ENCODE peak calls at places on chromosomes 13 and 19, in seven cellular contexts. E is left ventricle myocardium inferior; P is nephron progenitor cell; H is WTC11; Y is thoracic aorta; Q is prostate gland; K is CD8-positive, alpha-beta T cell. S is an unnamed sample.
A peak's percentile ranks its signal among the peaks of the same experiment; 100 is the strongest.

GRCh38 chr19:28103916-28104315 is 1109.0 kb downstream of the UQCRFS1 start:
- DNase-seq in P (peak; percentile 15), H (peak; percentile 16), Y (no peak), Q (no peak), K (no peak), E (no peak), S (no peak)

GRCh38 chr19:41456342-41456918 is 13.5 kb downstream of the ERICH4 start:
- DNase-seq in Q (peak; percentile 49), K (no peak), Y (no peak), P (no peak), H (no peak), E (no peak), S (no peak)

GRCh38 chr13:42486711-42487198 is 87.2 kb upstream of the TNFSF11 start:
- DNase-seq in K (no peak), P (no peak), Q (no peak), H (no peak), E (no peak), Y (no peak), S (no peak)

GRCh38 chr13:112769615-112770014 is 79.8 kb downstream of the ATP11A start:
- DNase-seq in H (no peak), P (no peak), E (no peak), Q (no peak), Y (no peak), K (no peak), S (no peak)

GRCh38 chr13:20553309-20553708 is 13.6 kb upstream of the IFT88 start:
- DNase-seq in Q (no peak), P (no peak), H (no peak), Y (no peak), E (no peak), K (no peak), S (no peak)

GRCh38 chr13:76822691-76823267 is 63.4 kb downstream of the KCTD12 start:
- DNase-seq in Y (no peak), K (no peak), E (no peak), H (no peak), Q (no peak), P (no peak), S (no peak)

GRCh38 chr13:21661097-21661496 is 9.8 kb upstream of the FGF9 start:
- DNase-seq in H (no peak), P (no peak), K (no peak), E (no peak), Q (no peak), Y (no peak), S (no peak)

GRCh38 chr13:29471551-29471950 is 123.9 kb downstream of the SLC7A1 start:
- DNase-seq in Q (no peak), Y (no peak), K (no peak), H (no peak), E (no peak), P (no peak), S (no peak)

GRCh38 chr13:20796791-20797513 is 23.2 kb upstream of the EEF1AKMT1 start:
- DNase-seq in E (no peak), K (no peak), Q (no peak), P (no peak), H (no peak), Y (no peak), S (no peak)

GRCh38 chr13:44734204-44734707 is 158.1 kb upstream of the TSC22D1 start:
- DNase-seq in H (no peak), P (no peak), E (peak; percentile 51), K (no peak), Y (no peak), Q (peak; percentile 85), S (peak; percentile 44)

GRCh38 chr13:99352351-99353271 is 45.4 kb upstream of the GPR183 start:
- DNase-seq in Q (no peak), E (no peak), K (no peak), H (no peak), P (no peak), Y (no peak), S (no peak)

GRCh38 chr19:6006896-6007295 is 29.0 kb upstream of the RANBP3 start:
- DNase-seq in Y (no peak), K (no peak), Q (no peak), H (no peak), P (no peak), E (no peak), S (no peak)

GRCh38 chr13:33108620-33109019 is 92.4 kb downstream of the KL start:
- DNase-seq in Y (no peak), Q (no peak), K (no peak), E (no peak), H (no peak), P (no peak), S (no peak)

GRCh38 chr13:107553838-107554237 is 661.5 kb downstream of the LIG4 start:
- DNase-seq in P (no peak), H (no peak), Q (no peak), E (no peak), Y (no peak), K (no peak), S (peak; percentile 70)

GRCh38 chr13:52846567-52847321 is 1.7 kb downstream of the PCDH8 start:
- DNase-seq in K (no peak), Y (no peak), P (peak; percentile 97), E (peak; percentile 55), Q (peak; percentile 44), H (peak; percentile 92), S (no peak)

GRCh38 chr13:52847682-52848432 is 583 bp downstream of the PCDH8 start:
- DNase-seq in K (no peak), E (no peak), Y (no peak), P (peak; percentile 24), Q (no peak), H (peak; percentile 27), S (no peak)

GRCh38 chr13:52845334-52845761 is 3.1 kb downstream of the PCDH8 start:
- DNase-seq in H (peak; percentile 56), K (no peak), Q (no peak), E (no peak), P (peak; percentile 35), Y (no peak), S (no peak)

GRCh38 chr13:52847322-52847681 is 1.1 kb downstream of the PCDH8 start:
- DNase-seq in K (no peak), Y (no peak), Q (no peak), E (no peak), P (no peak), H (no peak), S (no peak)

DNA sequence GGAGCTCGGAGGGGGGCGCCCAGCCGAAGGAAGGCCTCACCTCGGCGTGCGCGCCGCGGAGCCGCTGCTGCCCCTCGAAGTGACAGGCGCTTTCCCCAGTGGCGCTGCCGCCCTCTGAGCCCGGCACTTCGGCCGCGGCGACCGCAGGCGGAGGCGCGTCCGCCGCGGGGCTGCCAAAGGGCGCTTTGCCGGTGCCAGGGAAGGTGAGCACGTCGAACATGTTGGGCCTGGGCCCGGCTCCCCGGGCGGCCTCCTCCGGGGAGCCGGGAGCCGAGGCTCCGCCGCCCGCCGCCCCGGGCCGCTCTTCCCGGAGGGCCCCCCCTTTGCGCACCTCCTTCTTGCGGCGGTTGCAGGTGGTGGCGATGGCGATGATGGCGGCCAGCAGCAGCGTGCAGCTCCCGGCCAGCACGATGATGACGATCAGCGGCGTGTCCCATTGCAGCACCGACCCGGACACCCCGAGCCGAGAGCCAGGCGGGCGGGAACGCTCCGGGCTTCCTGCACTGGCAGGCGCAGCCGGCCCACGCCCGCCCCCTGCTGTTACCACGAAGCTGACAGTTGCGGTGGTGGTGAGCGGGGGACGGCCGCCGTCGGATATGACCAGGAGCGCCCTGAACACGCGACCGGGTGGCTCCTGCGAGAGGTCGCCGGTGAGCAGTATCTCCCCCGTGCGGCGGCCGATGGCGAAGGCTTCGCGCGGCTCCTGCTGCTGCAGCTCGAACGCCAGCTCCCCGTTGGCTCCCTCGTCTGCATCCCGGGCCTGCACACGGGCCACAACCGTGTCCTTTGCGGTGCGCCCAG is 2.5 kb downstream of the PCDH8 start:
- DNase-seq in P (peak; percentile 79), E (peak; percentile 19), K (no peak), Q (no peak), H (peak; percentile 84), Y (no peak), S (peak; percentile 65)
- TF ChIP-seq CTCF in P (peak; percentile 47), E (peak; percentile 31), K (no peak), Q (no peak), H (peak; percentile 11), Y (no peak), S (peak; percentile 29)

DNA sequence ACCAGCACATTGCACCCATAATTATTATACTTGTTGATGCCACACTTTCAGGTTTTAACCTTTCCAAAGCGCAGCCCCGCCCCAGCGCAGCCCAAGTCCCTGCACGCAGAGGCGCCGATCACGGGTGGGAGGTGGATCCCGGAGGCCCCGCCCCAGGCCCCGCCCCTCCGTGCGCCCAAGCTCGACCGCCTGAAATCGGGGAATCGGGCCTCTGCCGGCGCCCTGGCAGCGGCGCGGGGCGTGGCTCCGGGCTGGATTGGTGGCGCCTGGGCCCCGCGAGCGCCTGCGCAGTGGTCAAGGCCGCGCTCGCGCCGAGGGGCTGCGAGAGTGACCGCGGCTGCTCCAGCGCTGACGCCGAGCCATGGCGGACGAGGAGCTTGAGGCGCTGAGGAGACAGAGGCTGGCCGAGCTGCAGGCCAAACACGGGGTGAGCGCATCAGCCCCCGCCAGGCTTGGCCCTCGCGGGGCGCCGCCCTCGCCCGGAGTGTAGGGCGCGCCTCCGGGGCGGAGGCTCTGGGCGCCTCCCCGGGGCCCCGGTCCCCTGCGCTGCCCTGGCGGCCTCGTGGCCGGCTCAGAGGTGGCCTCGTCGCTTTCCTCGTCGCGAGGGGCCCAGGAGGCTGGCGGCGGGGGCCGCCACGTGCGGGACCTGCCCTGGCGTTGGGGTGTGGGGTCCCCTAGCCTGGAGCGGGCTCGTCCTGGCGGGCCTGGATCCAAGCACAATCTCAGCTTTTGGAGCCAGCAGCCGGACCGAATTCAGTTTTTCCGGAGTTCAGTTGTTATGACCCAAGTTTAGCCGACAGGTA is at the start of gene PDCD5:
- DNase-seq in E (peak; percentile 98), H (peak; percentile 92), Q (peak; percentile 93), K (peak; percentile 98), P (peak; percentile 97), Y (peak; percentile 69), S (peak; percentile 97)
- TF ChIP-seq CTCF in E (no peak), H (no peak), Q (no peak), K (no peak), P (no peak), Y (no peak), S (no peak)

DNA sequence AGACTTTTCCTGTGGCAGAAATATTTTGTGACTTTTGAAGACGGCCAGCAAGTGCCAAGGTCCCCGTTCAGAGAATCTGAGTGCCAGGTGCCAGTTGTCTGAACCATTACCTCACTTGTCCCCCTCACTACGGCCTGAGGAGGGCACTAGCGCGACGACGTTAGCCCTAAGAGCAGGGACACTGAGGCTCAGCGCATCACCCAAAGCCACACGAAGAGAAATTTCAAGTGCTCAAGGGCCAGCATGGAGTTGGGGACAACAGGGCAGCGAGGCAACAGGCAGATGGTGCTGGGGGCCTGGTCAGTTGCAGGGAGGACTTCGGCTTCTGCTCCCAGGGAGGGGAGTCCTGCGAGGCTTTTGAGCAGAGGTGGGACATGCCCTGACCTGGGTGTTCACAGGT is 9.5 kb upstream of the TYK2 start:
- DNase-seq in Y (no peak), H (no peak), E (no peak), P (no peak), K (no peak), Q (no peak), S (peak; percentile 53)
- TF ChIP-seq CTCF in Y (no peak), H (no peak), E (no peak), P (no peak), K (no peak), Q (no peak), S (peak; percentile 40)

DNA sequence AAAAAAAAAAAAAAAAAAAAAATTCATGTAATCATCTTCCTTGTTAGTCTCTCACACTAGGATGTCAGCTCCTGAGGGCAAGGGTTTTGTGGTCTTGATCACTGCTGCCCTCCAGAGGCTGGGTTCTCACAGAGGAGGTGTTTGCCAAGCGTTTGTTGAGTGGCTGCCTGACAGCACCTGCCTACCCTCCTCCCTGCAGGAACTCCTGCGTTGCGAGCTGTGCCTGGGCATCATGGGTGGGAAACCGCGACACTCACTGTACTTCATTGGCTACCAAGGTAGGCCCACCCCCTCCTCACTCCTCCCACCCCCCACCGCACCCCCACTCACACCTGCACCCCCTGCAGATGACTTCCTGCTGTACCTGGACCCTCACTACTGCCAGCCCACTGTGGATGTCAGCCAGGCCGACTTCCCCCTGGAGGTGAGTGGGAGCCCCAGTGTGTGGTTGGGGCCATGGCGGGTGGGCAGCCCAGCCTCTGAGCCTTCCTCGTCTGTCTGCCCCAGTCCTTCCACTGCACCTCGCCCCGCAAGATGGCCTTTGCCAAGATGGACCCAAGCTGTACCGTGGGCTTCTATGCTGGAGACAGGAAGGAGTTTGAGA is 8.1 kb downstream of the ATG4D start:
- DNase-seq in H (peak; percentile 41), P (no peak), Q (no peak), K (peak; percentile 46), Y (no peak), E (no peak), S (peak; percentile 35)
- TF ChIP-seq CTCF in H (no peak), P (no peak), Q (no peak), K (no peak), Y (no peak), E (no peak), S (peak; percentile 29)